ENCODE peak calls at places on chromosomes 12 and 14, in four cellular contexts. Q is astrocyte of the spinal cord, T is stomach, K is choroid plexus epithelial cell. D is an unnamed sample.

GRCh38 chr12:63994704-63995103 is 150.2 kb downstream of the SRGAP1 start:
- DNase-seq in T (no peak), K (peak; percentile 34), Q (no peak), D (no peak)

GRCh38 chr12:71521125-71521524 is 81.5 kb downstream of the LGR5 start:
- DNase-seq in Q (no peak), K (no peak), T (no peak), D (peak; percentile 83)

GRCh38 chr12:110754101-110754793 is 11.6 kb upstream of the PPP1CC start:
- DNase-seq in T (no peak), K (no peak), Q (no peak), D (no peak)

GRCh38 chr12:57518920-57519757 is 1.2 kb downstream of the DDIT3 start:
- DNase-seq in Q (peak; percentile 25), T (peak; percentile 43), K (peak; percentile 62), D (no peak)

GRCh38 chr12:56803750-56804149 is 40.6 kb downstream of the HSD17B6 start:
- DNase-seq in T (no peak), K (no peak), Q (no peak), D (no peak)

GRCh38 chr14:103122578-103123127 is 608 bp upstream of the TNFAIP2 start:
- DNase-seq in T (no peak), K (no peak), Q (no peak), D (peak; percentile 90)

GRCh38 chr14:76955575-76956252 is 72.8 kb downstream of the IRF2BPL start:
- DNase-seq in K (peak; percentile 53), Q (peak; percentile 68), T (no peak), D (peak; percentile 84)

GRCh38 chr12:19657401-19657800 is 218.1 kb downstream of the AEBP2 start:
- DNase-seq in Q (no peak), T (no peak), K (no peak), D (no peak)

GRCh38 chr12:119505001-119505400 is 88.6 kb upstream of the TMEM233 start:
- DNase-seq in T (no peak), Q (peak; percentile 31), K (peak; percentile 2), D (peak; percentile 71)

GRCh38 chr14:99273025-99273723 is 1.2 kb upstream of the BCL11B start:
- DNase-seq in Q (no peak), T (peak; percentile 26), K (no peak), D (peak; percentile 94)

GRCh38 chr12:120515496-120515895 is 13.5 kb downstream of the COQ5 start:
- DNase-seq in Q (no peak), K (no peak), T (no peak), D (no peak)
- TF ChIP-seq CTCF in Q (no peak), K (no peak), T (no peak), D (no peak)

DNA sequence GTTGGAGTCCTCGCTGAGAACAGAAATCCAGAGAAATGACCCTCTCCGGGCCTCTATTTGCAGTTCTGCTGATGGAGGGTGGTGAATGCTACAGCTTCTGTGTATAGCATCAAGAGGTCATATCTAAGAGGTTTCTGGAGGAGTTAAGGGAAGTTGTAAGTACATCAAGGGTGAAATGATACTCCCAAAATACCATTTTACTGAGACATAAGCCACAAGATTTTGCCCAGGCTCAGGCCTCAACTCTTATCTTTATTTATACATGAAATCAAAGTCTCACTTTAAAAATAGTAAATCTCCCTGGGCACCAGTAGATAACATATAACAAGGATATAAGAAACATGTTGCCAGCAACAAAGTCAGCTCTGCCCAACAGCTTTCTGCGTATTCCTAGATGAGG is 40.4 kb downstream of the NIN start:
- DNase-seq in T (no peak), Q (no peak), K (no peak), D (no peak)
- H3K4me3 ChIP-seq in T (no peak overlapping the region), Q (no peak overlapping the region), K (no peak overlapping the region), D (no peak overlapping the region)

DNA sequence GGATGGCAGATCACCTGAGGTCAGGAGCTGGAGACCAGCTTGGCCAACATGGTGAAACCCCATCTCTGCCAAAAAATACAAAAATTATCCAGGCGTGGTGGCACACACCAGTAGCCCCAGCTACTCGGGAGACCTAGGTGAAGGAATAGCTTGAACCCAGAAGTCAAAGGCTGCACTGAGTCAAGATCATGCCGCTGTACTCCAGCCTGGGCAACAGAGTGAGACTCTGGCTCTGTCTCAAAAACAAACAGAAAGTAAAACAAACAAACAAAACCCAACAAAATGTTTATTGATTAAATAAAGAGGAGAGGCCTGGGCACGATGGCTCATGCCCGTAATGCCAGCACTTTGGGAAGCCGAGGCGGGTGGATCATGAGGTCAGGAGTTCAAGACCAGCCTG is 5.5 kb downstream of the ZCCHC8 start:
- DNase-seq in K (no peak), Q (no peak), T (no peak), D (no peak)
- TF ChIP-seq CTCF in K (no peak), Q (no peak), T (no peak), D (no peak)

GRCh38 chr12:49428652-49429549 is 61.6 kb downstream of the SPATS2 start:
- DNase-seq in T (no peak), K (peak; percentile 85), Q (peak; percentile 74), D (peak; percentile 55)
- H3K4me3 ChIP-seq in T (no peak overlapping the region), K (no peak overlapping the region), Q (no peak overlapping the region), D (no peak overlapping the region)

DNA sequence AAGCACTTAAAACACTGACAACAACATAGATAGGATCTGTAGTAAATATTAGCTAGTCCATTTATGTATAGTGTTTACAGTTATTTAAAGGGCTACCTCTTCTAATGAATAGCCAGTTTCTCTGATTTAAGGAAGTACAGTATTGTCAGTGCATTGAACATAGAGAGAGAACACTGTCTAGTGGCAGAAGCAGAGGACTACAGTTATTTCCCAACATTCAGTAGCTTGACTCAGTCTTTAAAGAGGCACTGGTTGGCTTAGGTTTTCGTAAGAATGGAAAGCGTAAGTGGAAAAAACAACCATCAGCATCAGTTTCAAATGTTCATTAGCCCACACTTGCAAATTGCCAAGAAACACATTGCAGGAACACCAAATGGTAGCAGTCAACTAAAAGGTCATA is 125.0 kb upstream of the HMGA2 start:
- DNase-seq in K (peak; percentile 85), Q (peak; percentile 49), T (no peak), D (no peak)
- TF ChIP-seq CTCF in K (peak; percentile 70), Q (peak; percentile 50), T (no peak), D (no peak)

D was measured in endodermal cell.